ENCODE peak calls at places on chromosomes 1 and 21, in seven cellular contexts. L, U, Z, S, O, K and N are unnamed samples.

GRCh38 chr1:59317343-59317742 is 20.4 kb downstream of the FGGY start:
- DNase-seq in U (no peak), L (no peak), K (no peak), O (no peak), Z (peak), S (no peak), N (no peak)

GRCh38 chr1:23598424-23598823 is 39.1 kb upstream of the ID3 start:
- DNase-seq in U (no peak), L (no peak), K (no peak), S (no peak), O (no peak), Z (no peak), N (peak)

GRCh38 chr1:56073614-56074356 is 505.6 kb downstream of the PLPP3 start:
- DNase-seq in L (peak), O (peak), K (no peak), S (no peak), Z (peak), U (peak), N (no peak)

GRCh38 chr1:203471841-203472240 is 3.8 kb upstream of the PRELP start:
- DNase-seq in O (no peak), K (no peak), S (no peak), Z (no peak), U (no peak), L (no peak), N (no peak)

GRCh38 chr1:84078108-84078823 is 65.8 kb upstream of the PRKACB start:
- DNase-seq in O (no peak), L (peak), K (peak), S (peak), Z (no peak), U (peak), N (no peak)

GRCh38 chr1:3012511-3013291 is 8.6 kb upstream of the ACTRT2 start:
- DNase-seq in O (no peak), Z (no peak), U (no peak), L (peak), K (peak), S (peak), N (peak)

GRCh38 chr1:16324456-16324890 is 27.8 kb downstream of the FBXO42 start:
- DNase-seq in K (no peak), S (no peak), L (peak), Z (no peak), U (peak), O (peak), N (no peak)

GRCh38 chr21:42466700-42467612 is 29.1 kb downstream of the RSPH1 start:
- DNase-seq in O (no peak), L (peak), K (peak), U (peak), Z (peak), S (peak), N (no peak)

GRCh38 chr21:25515484-25516405 is 91.5 kb downstream of the MRPL39 start:
- DNase-seq in Z (no peak), K (no peak), U (no peak), L (no peak), S (peak), O (no peak), N (no peak)

GRCh38 chr1:217052196-217052595 is 329.0 kb upstream of the ESRRG start:
- DNase-seq in U (no peak), L (no peak), O (no peak), S (no peak), K (no peak), Z (no peak), N (no peak)

GRCh38 chr1:206787956-206788355 is 15.7 kb upstream of the IL10 start:
- DNase-seq in Z (no peak), L (no peak), S (no peak), O (no peak), K (no peak), U (no peak), N (no peak)

GRCh38 chr1:1050577-1051052 is 23.5 kb downstream of the RNF223 start:
- DNase-seq in U (no peak), S (no peak), Z (no peak), L (no peak), K (no peak), O (no peak), N (no peak)

GRCh38 chr1:244391761-244392160 is 59.9 kb downstream of the ADSS2 start:
- DNase-seq in U (peak), S (no peak), O (no peak), K (no peak), L (no peak), Z (no peak), N (no peak)

GRCh38 chr21:38768385-38769071 is 37.2 kb upstream of the ETS2 start:
- DNase-seq in U (peak), K (peak), S (no peak), L (no peak), Z (no peak), O (peak), N (no peak)

GRCh38 chr1:164704954-164705353 is 146.0 kb downstream of the PBX1 start:
- DNase-seq in U (no peak), Z (no peak), L (no peak), S (peak), O (no peak), K (no peak), N (no peak)

GRCh38 chr1:9835758-9836631 is 12.2 kb upstream of the CLSTN1 start:
- DNase-seq in Z (no peak), K (no peak), S (peak), U (peak), L (no peak), O (no peak), N (peak)

GRCh38 chr1:217453816-217454215 is 177.1 kb downstream of the GPATCH2 start:
- DNase-seq in U (peak), O (no peak), K (no peak), L (no peak), Z (no peak), S (no peak), N (no peak)

GRCh38 chr1:86156571-86157455 is at the start of gene COL24A1:
- DNase-seq in K (peak), Z (peak), S (peak), O (no peak), L (no peak), U (peak), N (peak)

GRCh38 chr1:99843760-99844159 is 6.4 kb upstream of the AGL start:
- DNase-seq in K (no peak), U (no peak), O (no peak), Z (no peak), S (no peak), L (no peak), N (no peak)

GRCh38 chr1:207893737-207894582 is 17.0 kb downstream of the CD34 start:
- DNase-seq in K (no peak), U (no peak), O (no peak), S (no peak), Z (no peak), L (no peak), N (no peak)

GRCh38 chr1:207898836-207899235 is 12.1 kb downstream of the CD34 start:
- DNase-seq in U (no peak), O (no peak), L (no peak), K (no peak), Z (no peak), S (no peak), N (no peak)

GRCh38 chr1:207896547-207896946 is 14.4 kb downstream of the CD34 start:
- DNase-seq in U (no peak), Z (no peak), L (no peak), K (no peak), O (no peak), S (no peak), N (no peak)

GRCh38 chr1:207898260-207898659 is 12.7 kb downstream of the CD34 start:
- DNase-seq in L (no peak), U (no peak), S (no peak), O (no peak), Z (no peak), K (no peak), N (no peak)

GRCh38 chr1:207897188-207897587 is 13.7 kb downstream of the CD34 start:
- DNase-seq in L (no peak), O (peak), Z (no peak), K (no peak), U (peak), S (no peak), N (no peak)
- TF ChIP-seq CTCF in L (peak), O (peak), Z (peak), K (no peak), U (peak), S (peak), N (peak)

DNA sequence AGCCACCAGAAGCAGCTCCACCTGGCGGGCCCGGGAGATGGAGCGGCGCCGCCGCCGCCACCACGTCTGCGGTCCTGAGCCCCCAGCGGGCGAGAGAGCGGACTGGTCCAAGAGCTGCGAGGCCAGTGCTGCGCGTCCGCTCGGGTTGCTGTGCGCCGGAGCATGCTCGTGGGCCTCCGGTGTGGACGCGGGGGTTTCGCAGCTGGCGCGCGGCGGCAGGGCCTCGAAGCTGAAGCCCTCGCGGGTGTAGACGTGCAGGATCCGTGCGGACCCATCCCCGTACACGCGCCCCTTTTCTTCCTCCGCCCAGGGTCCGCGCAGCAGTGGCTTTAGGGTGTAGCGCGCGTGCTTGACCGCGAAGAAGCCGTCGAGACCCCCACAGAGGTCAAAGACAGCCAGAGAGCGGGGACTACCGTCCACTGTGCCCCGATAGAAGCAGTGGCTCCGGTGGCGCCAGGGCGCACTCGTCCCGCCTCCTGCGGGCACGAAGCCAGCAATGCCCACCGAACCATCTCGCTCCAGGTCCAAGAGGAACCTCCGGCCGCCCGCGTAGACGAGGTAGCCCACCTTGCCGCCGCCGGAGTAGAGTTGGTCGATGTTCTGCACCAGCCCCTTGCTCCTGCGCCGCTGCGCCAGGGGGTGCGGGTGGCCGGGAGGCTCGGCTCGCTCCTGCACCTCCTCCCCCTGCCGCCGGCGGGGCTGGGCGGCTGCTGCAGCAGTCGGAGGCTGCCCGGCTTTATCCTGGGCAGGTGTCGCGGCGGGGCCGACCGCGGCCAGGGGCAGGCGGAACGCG is 1.1 kb downstream of the ADAMTS5 start:
- DNase-seq in L (no peak), Z (peak), K (peak), U (peak), O (no peak), S (no peak), N (peak)
- TF ChIP-seq CTCF in L (no peak), Z (no peak), K (no peak), U (peak), O (peak), S (no peak), N (peak)

DNA sequence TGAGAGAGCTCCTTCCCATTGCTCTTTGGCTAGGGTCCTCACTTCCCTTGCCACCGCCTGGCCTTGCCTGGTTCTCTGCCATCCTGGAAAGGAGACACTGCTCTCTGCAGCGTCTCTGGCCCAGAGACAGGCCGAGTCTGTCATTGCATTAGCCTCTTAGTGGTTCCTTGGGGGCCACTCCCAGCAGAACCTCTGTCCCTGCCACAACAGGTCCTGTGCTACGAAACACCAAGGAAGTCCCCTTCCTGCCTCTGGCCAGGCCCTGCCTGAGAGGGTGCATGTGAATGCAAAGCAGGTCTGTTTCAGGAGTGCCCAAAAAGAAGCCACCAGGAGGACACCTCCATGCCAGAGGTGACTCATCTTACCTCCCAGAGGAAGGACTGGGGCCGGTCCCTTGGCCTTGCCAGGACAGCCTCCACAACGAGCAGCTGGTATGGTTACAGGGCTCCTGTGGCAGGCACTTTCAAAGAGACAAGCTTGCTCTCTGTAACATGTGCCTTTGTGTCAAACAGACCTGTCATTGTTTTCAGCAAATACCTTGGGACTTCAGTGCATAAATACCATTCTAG is 59.6 kb downstream of the VPS26C start:
- DNase-seq in L (peak), K (peak), S (peak), O (no peak), U (peak), Z (no peak), N (no peak)
- TF ChIP-seq CTCF in L (no peak), K (no peak), S (no peak), O (no peak), U (no peak), Z (no peak), N (no peak)

DNA sequence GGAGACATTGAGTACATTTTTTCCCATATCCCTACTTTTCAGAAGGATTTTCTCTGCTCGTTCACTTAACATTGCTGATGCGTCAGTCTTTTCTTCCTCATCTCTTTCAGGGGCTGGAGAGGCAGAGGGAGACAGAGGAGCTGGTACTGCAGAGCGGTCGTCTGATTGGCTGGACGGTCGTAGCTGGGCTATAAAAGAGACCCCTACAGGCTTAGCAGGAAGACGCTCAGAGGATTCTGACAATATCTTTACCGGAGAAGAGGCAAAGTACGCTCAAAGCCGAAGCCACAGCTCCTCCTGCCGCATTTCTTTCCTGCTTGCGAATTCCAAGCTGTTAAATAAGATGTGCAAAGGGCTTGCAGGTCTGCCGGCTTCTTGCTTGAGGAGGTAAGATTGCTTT is at the start of gene RGS4:
- DNase-seq in U (peak), K (no peak), L (peak), S (peak), Z (no peak), O (peak), N (peak)
- TF ChIP-seq CTCF in U (peak), K (no peak), L (peak), S (peak), Z (no peak), O (peak), N (peak)

DNA sequence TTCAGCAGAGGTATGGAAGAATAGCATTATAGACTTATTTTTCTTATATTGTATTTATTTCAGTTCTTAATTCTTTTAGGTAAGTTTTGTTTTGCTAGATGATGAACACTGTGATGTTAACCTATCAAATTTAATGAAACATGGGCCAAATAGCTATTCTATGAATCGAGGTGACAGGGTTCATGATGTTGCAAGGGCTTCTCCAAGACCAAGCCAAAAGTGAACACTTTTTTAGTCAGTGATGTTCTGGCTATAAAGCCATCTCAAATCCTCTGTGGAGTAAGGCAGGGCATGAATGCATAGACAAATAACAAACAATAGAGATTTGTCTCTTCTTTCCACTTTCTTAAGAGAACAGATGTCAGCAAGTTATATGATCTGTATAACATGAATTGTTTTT is 26.7 kb downstream of the C1orf146 start:
- DNase-seq in L (no peak), Z (no peak), S (no peak), U (no peak), K (no peak), O (no peak), N (no peak)
- TF ChIP-seq CTCF in L (no peak), Z (no peak), S (no peak), U (no peak), K (no peak), O (no peak), N (no peak)

DNA sequence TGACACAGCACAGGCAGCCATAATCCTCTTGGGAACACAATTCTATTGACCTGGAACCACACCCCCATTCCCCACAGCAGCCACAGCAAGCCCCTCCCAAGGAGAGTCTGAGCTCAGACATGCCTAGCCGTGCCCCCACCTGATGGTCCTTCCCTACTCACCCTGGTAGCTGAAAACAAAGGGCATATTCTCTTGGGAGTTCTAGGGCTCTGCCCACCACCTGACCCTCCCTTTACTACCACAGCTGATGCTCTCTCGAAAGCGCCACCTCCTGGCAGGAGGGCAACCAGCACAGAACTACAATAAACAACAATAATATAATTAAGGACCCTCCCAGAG is 184.8 kb upstream of the COA6 start:
- DNase-seq in U (no peak), L (no peak), K (peak), Z (no peak), S (peak), O (no peak), N (peak)
- TF ChIP-seq CTCF in U (no peak), L (no peak), K (no peak), Z (no peak), S (peak), O (peak), N (peak)

DNA sequence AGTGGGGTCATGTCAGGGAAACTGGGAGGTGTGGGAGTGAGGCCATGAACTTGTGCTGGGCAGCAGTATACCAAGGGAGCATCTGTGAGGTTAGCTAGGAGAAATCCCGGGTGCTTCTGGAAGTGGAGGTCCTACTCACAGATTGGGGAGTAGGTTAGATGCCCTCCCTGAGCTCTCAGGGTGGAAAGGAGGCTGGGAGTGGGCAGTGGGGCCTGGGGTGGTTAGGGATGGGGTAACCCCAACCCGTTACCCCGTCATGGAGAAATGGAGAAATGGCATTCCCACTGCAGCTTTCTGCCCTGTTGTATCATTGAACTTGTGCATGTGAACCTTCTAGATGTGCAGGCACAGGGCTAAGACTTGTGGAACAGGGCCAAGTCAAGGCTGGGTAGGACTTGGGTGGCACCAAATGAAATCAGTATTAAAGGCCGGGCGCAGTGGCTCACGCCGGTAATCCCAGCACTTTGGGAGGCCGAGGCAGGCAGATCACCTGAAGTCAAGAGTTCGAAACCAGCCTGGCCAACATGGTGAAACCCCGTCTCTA is 27.2 kb downstream of the EXOC8 start:
- DNase-seq in O (no peak), L (no peak), Z (peak), S (no peak), K (no peak), U (no peak), N (no peak)
- TF ChIP-seq CTCF in O (no peak), L (no peak), Z (no peak), S (no peak), K (no peak), U (no peak), N (no peak)

GRCh38 chr1:81820761-81821160 is 20.0 kb downstream of the ADGRL2 start:
- DNase-seq in K (no peak), Z (no peak), L (no peak), U (no peak), S (no peak), O (no peak), N (no peak)

GRCh38 chr1:81823082-81823481 is 22.3 kb downstream of the ADGRL2 start:
- DNase-seq in K (no peak), O (no peak), S (no peak), Z (no peak), L (no peak), U (no peak), N (no peak)

GRCh38 chr1:81824759-81825158 is 24.0 kb downstream of the ADGRL2 start:
- DNase-seq in K (no peak), S (no peak), Z (no peak), L (no peak), O (no peak), U (no peak), N (no peak)

GRCh38 chr1:81813691-81814090 is 13.0 kb downstream of the ADGRL2 start:
- DNase-seq in Z (no peak), K (no peak), O (no peak), U (no peak), S (no peak), L (no peak), N (no peak)

DNA sequence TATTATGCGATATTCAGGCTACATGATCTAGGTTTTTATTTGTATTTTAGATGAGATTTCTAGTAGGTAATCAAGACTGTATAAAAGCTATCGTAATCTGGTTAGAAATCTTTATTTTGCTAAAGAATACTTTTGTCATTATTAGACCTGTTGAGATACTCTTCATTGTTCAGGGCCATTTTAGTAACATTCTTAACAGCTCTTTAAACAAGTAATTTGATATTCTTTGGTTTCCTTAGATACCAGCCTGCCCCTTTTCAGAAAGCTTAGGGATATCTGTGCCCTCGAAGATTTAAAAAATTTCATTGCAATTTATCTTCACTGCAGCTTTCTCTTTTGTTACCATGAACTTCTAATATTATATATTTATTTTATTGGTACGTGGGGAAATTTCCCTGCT is 18.9 kb downstream of the ADGRL2 start:
- DNase-seq in L (no peak), Z (no peak), O (no peak), U (no peak), K (no peak), S (no peak), N (no peak)
- TF ChIP-seq CTCF in L (no peak), Z (no peak), O (no peak), U (no peak), K (no peak), S (no peak), N (no peak)